ENCODE peak calls at places on chromosome 12, in ten cellular contexts. R is occipital lobe; L is NCI-H1105; N is BJ; T is AG09309; V is NCI-H226; M is AG08395; D is stimulated activated CD4-positive, alpha-beta T cell treated with anti-CD3 and anti-CD28 coated beads, Interleukin-4, amount 100 ng/mL, for 48 hours; U is DMS153; C is effector memory CD4-positive, alpha-beta T cell. S is an unnamed sample.
A peak's percentile ranks its signal among the peaks of the same experiment; 100 is the strongest.

GRCh38 chr12:15732341-15733061 is 56.7 kb downstream of the EPS8 start:
- DNase-seq in T (no peak), M (no peak), U (no peak), N (no peak), C (no peak), V (no peak), D (no peak), L (no peak), R (no peak), S (no peak)

GRCh38 chr12:7075518-7075917 is 15.0 kb downstream of the C1S start:
- DNase-seq in N (no peak), V (no peak), L (no peak), U (no peak), C (no peak), R (no peak), D (no peak), M (no peak), T (no peak), S (no peak)

GRCh38 chr12:60174476-60174875 is 578.6 kb downstream of the SLC16A7 start:
- DNase-seq in C (no peak), M (no peak), U (no peak), L (no peak), T (peak; percentile 42), D (no peak), R (no peak), V (no peak), N (no peak), S (no peak)

GRCh38 chr12:120321382-120322202 is 6.0 kb downstream of the PLA2G1B start:
- DNase-seq in V (no peak), R (no peak), U (no peak), N (no peak), M (no peak), D (no peak), L (no peak), T (no peak), C (no peak), S (no peak)

GRCh38 chr12:132074216-132074615 is 69.9 kb downstream of the DDX51 start:
- DNase-seq in R (no peak), D (no peak), M (no peak), V (no peak), N (no peak), U (no peak), C (no peak), L (no peak), T (no peak), S (no peak)

GRCh38 chr12:20426191-20426590 is 57.9 kb downstream of the PDE3A start:
- DNase-seq in R (no peak), T (no peak), V (no peak), M (no peak), D (no peak), U (no peak), N (no peak), C (no peak), L (no peak), S (no peak)

GRCh38 chr12:18907793-18908580 is 170.1 kb downstream of the CAPZA3 start:
- DNase-seq in V (no peak), R (no peak), N (no peak), T (no peak), D (no peak), L (no peak), M (no peak), C (no peak), U (no peak), S (no peak)

GRCh38 chr12:112121780-112122565 is 3.4 kb upstream of the TRAFD1 start:
- DNase-seq in U (no peak), M (peak; percentile 60), L (peak; percentile 16), R (peak; percentile 55), N (peak; percentile 59), D (no peak), V (peak; percentile 98), C (no peak), T (peak; percentile 53), S (peak; percentile 49)

GRCh38 chr12:19035552-19035951 is 94.0 kb upstream of the PLEKHA5 start:
- DNase-seq in N (peak; percentile 52), R (no peak), D (no peak), U (no peak), C (no peak), M (peak; percentile 52), V (no peak), L (no peak), T (peak; percentile 62), S (no peak)

GRCh38 chr12:107801150-107801549 is 26.6 kb downstream of the ASCL4 start:
- DNase-seq in U (no peak), C (no peak), D (no peak), M (no peak), N (no peak), R (no peak), V (no peak), T (no peak), L (no peak), S (no peak)

GRCh38 chr12:68336754-68337343 is 4.7 kb upstream of the MDM1 start:
- DNase-seq in D (no peak), R (no peak), V (no peak), C (no peak), M (no peak), T (no peak), L (peak; percentile 87), U (peak; percentile 31), N (no peak), S (no peak)

GRCh38 chr12:113424915-113425823 is 3.0 kb downstream of the SDSL start:
- DNase-seq in N (no peak), C (peak; percentile 4), V (peak; percentile 32), L (no peak), T (no peak), D (peak; percentile 64), M (peak; percentile 74), R (peak; percentile 15), U (no peak), S (no peak)

GRCh38 chr12:10215451-10215850 is 2.8 kb downstream of the GABARAPL1 start:
- DNase-seq in C (no peak), T (no peak), L (no peak), N (no peak), U (no peak), R (no peak), M (no peak), V (no peak), D (no peak), S (no peak)

GRCh38 chr12:114166360-114166759 is 200.2 kb upstream of the RBM19 start:
- DNase-seq in M (peak; percentile 52), R (no peak), V (no peak), U (no peak), N (no peak), L (peak; percentile 57), T (peak; percentile 28), D (no peak), C (no peak), S (peak; percentile 77)

S was measured in pons.